ENCODE peak calls at places on chromosomes 1 and 21, in six cellular contexts. One of them, this sample, is unnamed.

GRCh38 chr1:144101397-144102050 is 129.7 kb upstream of the FAM72C start:
- DNase-seq in fibroblast of mammary gland: peak
- DNase-seq in tibial nerve: peak
- DNase-seq in pancreas: peak
- DNase-seq in HFF-Myc: no peak
- DNase-seq in body of pancreas: peak
- DNase-seq in this sample: peak

GRCh38 chr1:203519053-203519770 is 25.3 kb downstream of the OPTC start:
- DNase-seq in tibial nerve: no peak
- DNase-seq in pancreas: peak
- DNase-seq in body of pancreas: peak
- DNase-seq in HFF-Myc: no peak
- DNase-seq in fibroblast of mammary gland: no peak
- DNase-seq in this sample: no peak

GRCh38 chr1:36107394-36107793 is 17.6 kb downstream of the COL8A2 start:
- DNase-seq in fibroblast of mammary gland: no peak
- DNase-seq in body of pancreas: no peak
- DNase-seq in pancreas: no peak
- DNase-seq in HFF-Myc: no peak
- DNase-seq in tibial nerve: no peak
- DNase-seq in this sample: no peak

GRCh38 chr1:239386453-239387303 is at the start of gene CHRM3:
- DNase-seq in tibial nerve: no peak
- DNase-seq in fibroblast of mammary gland: no peak
- DNase-seq in body of pancreas: peak
- DNase-seq in HFF-Myc: no peak
- DNase-seq in pancreas: peak
- DNase-seq in this sample: peak

GRCh38 chr1:59452026-59452425 is 155.1 kb downstream of the FGGY start:
- DNase-seq in fibroblast of mammary gland: no peak
- DNase-seq in pancreas: no peak
- DNase-seq in body of pancreas: no peak
- DNase-seq in HFF-Myc: no peak
- DNase-seq in tibial nerve: no peak
- DNase-seq in this sample: no peak

GRCh38 chr21:45870851-45871615 is 110.5 kb upstream of the COL6A1 start:
- DNase-seq in HFF-Myc: no peak
- DNase-seq in pancreas: no peak
- DNase-seq in tibial nerve: no peak
- DNase-seq in fibroblast of mammary gland: no peak
- DNase-seq in body of pancreas: no peak
- DNase-seq in this sample: no peak

GRCh38 chr1:173175514-173176146 is 31.5 kb downstream of the TNFSF4 start:
- DNase-seq in body of pancreas: no peak
- DNase-seq in tibial nerve: no peak
- DNase-seq in HFF-Myc: no peak
- DNase-seq in fibroblast of mammary gland: peak
- DNase-seq in pancreas: no peak
- DNase-seq in this sample: no peak

GRCh38 chr1:91065337-91065736 is 43.5 kb upstream of the ZNF644 start:
- DNase-seq in tibial nerve: no peak
- DNase-seq in body of pancreas: peak
- DNase-seq in fibroblast of mammary gland: no peak
- DNase-seq in pancreas: peak
- DNase-seq in HFF-Myc: no peak
- DNase-seq in this sample: no peak

GRCh38 chr1:25017436-25018109 is 87.5 kb upstream of the RUNX3 start:
- DNase-seq in pancreas: no peak
- DNase-seq in fibroblast of mammary gland: peak
- DNase-seq in HFF-Myc: no peak
- DNase-seq in tibial nerve: no peak
- DNase-seq in body of pancreas: no peak
- DNase-seq in this sample: no peak

GRCh38 chr1:207856276-207857023 is 54.5 kb downstream of the CD34 start:
- DNase-seq in pancreas: no peak
- DNase-seq in fibroblast of mammary gland: no peak
- DNase-seq in body of pancreas: no peak
- DNase-seq in HFF-Myc: no peak
- DNase-seq in tibial nerve: no peak
- DNase-seq in this sample: no peak

GRCh38 chr1:230158422-230159291 is 91.6 kb downstream of the GALNT2 start:
- DNase-seq in fibroblast of mammary gland: no peak
- DNase-seq in body of pancreas: no peak
- DNase-seq in tibial nerve: no peak
- DNase-seq in HFF-Myc: no peak
- DNase-seq in pancreas: peak
- DNase-seq in this sample: peak

GRCh38 chr1:164843743-164844500 is 284.9 kb downstream of the PBX1 start:
- DNase-seq in HFF-Myc: no peak
- DNase-seq in fibroblast of mammary gland: no peak
- DNase-seq in tibial nerve: no peak
- DNase-seq in body of pancreas: no peak
- DNase-seq in pancreas: no peak
- DNase-seq in this sample: no peak

GRCh38 chr1:174497461-174497860 is 49.7 kb downstream of the GPR52 start:
- DNase-seq in pancreas: no peak
- DNase-seq in fibroblast of mammary gland: no peak
- DNase-seq in HFF-Myc: no peak
- DNase-seq in tibial nerve: no peak
- DNase-seq in body of pancreas: no peak
- DNase-seq in this sample: no peak

GRCh38 chr1:153945131-153945794 is 1.3 kb downstream of the DENND4B start:
- DNase-seq in fibroblast of mammary gland: peak
- DNase-seq in body of pancreas: peak
- DNase-seq in pancreas: no peak
- DNase-seq in tibial nerve: no peak
- DNase-seq in HFF-Myc: no peak
- DNase-seq in this sample: peak

GRCh38 chr1:244314921-244315544 is 136.7 kb downstream of the ADSS2 start:
- DNase-seq in pancreas: no peak
- DNase-seq in HFF-Myc: no peak
- DNase-seq in tibial nerve: no peak
- DNase-seq in fibroblast of mammary gland: no peak
- DNase-seq in body of pancreas: no peak
- DNase-seq in this sample: peak

GRCh38 chr1:36968730-36969129 is 65.6 kb downstream of the GRIK3 start:
- DNase-seq in tibial nerve: no peak
- DNase-seq in HFF-Myc: no peak
- DNase-seq in pancreas: no peak
- DNase-seq in fibroblast of mammary gland: no peak
- DNase-seq in body of pancreas: no peak
- DNase-seq in this sample: no peak

GRCh38 chr1:44776749-44777068 is 1.4 kb downstream of the RPS8 start:
- DNase-seq in body of pancreas: no peak
- DNase-seq in pancreas: no peak
- DNase-seq in fibroblast of mammary gland: no peak
- DNase-seq in HFF-Myc: no peak
- DNase-seq in tibial nerve: no peak
- DNase-seq in this sample: peak
- H3K4me3 ChIP-seq in body of pancreas: peak
- H3K4me3 ChIP-seq in pancreas: peak
- H3K4me3 ChIP-seq in fibroblast of mammary gland: peak
- H3K4me3 ChIP-seq in HFF-Myc: peak
- H3K4me3 ChIP-seq in tibial nerve: peak
- H3K4me3 ChIP-seq in this sample: no peak

DNA sequence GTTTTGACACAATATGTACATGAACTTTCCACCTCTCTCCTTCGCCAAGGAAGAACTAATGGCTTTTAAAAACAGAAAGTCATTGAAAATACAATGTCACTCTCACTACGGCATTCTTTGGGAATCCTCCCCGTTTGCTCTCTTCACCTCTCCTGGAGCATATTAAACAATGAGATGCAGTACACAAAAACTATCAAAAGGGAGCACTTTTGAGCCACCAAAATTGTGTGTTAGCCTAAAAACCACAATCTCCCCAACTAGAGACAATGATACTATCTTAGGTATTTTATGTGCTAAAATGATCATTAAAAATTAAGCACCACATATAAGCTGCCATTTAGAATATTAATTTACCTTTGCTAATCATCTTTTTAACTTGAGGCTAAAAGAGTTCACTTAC is 425.5 kb downstream of the KCTD3 start:
- DNase-seq in body of pancreas: no peak
- DNase-seq in HFF-Myc: peak
- DNase-seq in tibial nerve: no peak
- DNase-seq in fibroblast of mammary gland: peak
- DNase-seq in pancreas: no peak
- DNase-seq in this sample: no peak
- TF ChIP-seq CTCF in body of pancreas: peak
- TF ChIP-seq CTCF in HFF-Myc: peak
- TF ChIP-seq CTCF in tibial nerve: peak
- TF ChIP-seq CTCF in fibroblast of mammary gland: peak
- TF ChIP-seq CTCF in pancreas: no peak
- TF ChIP-seq CTCF in this sample: peak

GRCh38 chr1:220011620-220012019 is 34.7 kb downstream of the EPRS1 start:
- DNase-seq in pancreas: no peak
- DNase-seq in tibial nerve: no peak
- DNase-seq in body of pancreas: no peak
- DNase-seq in fibroblast of mammary gland: peak
- DNase-seq in HFF-Myc: no peak
- DNase-seq in this sample: no peak
- H3K4me3 ChIP-seq in pancreas: no peak
- H3K4me3 ChIP-seq in tibial nerve: no peak
- H3K4me3 ChIP-seq in body of pancreas: no peak
- H3K4me3 ChIP-seq in fibroblast of mammary gland: no peak
- H3K4me3 ChIP-seq in HFF-Myc: no peak
- H3K4me3 ChIP-seq in this sample: no peak

GRCh38 chr1:43367904-43368645 is at the start of gene ELOVL1:
- DNase-seq in body of pancreas: peak
- DNase-seq in tibial nerve: peak
- DNase-seq in pancreas: peak
- DNase-seq in HFF-Myc: no peak
- DNase-seq in fibroblast of mammary gland: peak
- DNase-seq in this sample: peak
- TF ChIP-seq CTCF in body of pancreas: peak
- TF ChIP-seq CTCF in tibial nerve: peak
- TF ChIP-seq CTCF in pancreas: no peak
- TF ChIP-seq CTCF in HFF-Myc: no peak
- TF ChIP-seq CTCF in fibroblast of mammary gland: peak
- TF ChIP-seq CTCF in this sample: no peak

GRCh38 chr1:66354311-66354922 is 179.5 kb upstream of the SGIP1 start:
- DNase-seq in tibial nerve: no peak
- DNase-seq in fibroblast of mammary gland: no peak
- DNase-seq in HFF-Myc: no peak
- DNase-seq in pancreas: no peak
- DNase-seq in body of pancreas: no peak
- DNase-seq in this sample: no peak
- H3K4me3 ChIP-seq in tibial nerve: no peak
- H3K4me3 ChIP-seq in fibroblast of mammary gland: no peak
- H3K4me3 ChIP-seq in HFF-Myc: no peak
- H3K4me3 ChIP-seq in pancreas: no peak
- H3K4me3 ChIP-seq in body of pancreas: no peak
- H3K4me3 ChIP-seq in this sample: no peak

This sample was measured in thyroid gland.